ENCODE peak calls at places on chromosome 2, in six cellular contexts. One of them, this sample, is unnamed. For H3K27me3 and H3K9me3, the result is how much of the 10 kb centered on the place peaks cover.

GRCh38 chr2:112481528-112482228 is at the start of gene TTL:
- DNase-seq in left lung: peak
- DNase-seq in sigmoid colon: peak
- DNase-seq in adipocyte: peak
- DNase-seq in fibroblast of lung: peak
- DNase-seq in Peyer's patch: peak
- DNase-seq in this sample: peak

GRCh38 chr2:144084114-144084661 is 435.7 kb downstream of the ZEB2 start:
- DNase-seq in left lung: no peak
- DNase-seq in sigmoid colon: no peak
- DNase-seq in adipocyte: peak
- DNase-seq in Peyer's patch: no peak
- DNase-seq in fibroblast of lung: peak
- DNase-seq in this sample: no peak

GRCh38 chr2:122451040-122451439 is 695.6 kb downstream of the TSN start:
- DNase-seq in fibroblast of lung: peak
- DNase-seq in sigmoid colon: no peak
- DNase-seq in left lung: no peak
- DNase-seq in Peyer's patch: no peak
- DNase-seq in adipocyte: peak
- DNase-seq in this sample: no peak

GRCh38 chr2:44549856-44550255 is 188.1 kb downstream of the CAMKMT start:
- DNase-seq in left lung: no peak
- DNase-seq in sigmoid colon: no peak
- DNase-seq in adipocyte: no peak
- DNase-seq in Peyer's patch: no peak
- DNase-seq in fibroblast of lung: peak
- DNase-seq in this sample: no peak

GRCh38 chr2:109284816-109285215 is 155.8 kb downstream of the SH3RF3 start:
- DNase-seq in fibroblast of lung: peak
- DNase-seq in sigmoid colon: peak
- DNase-seq in Peyer's patch: no peak
- DNase-seq in adipocyte: peak
- DNase-seq in left lung: no peak
- DNase-seq in this sample: no peak

GRCh38 chr2:86232373-86232784 is 33.1 kb downstream of the MRPL35 start:
- DNase-seq in Peyer's patch: no peak
- DNase-seq in left lung: no peak
- DNase-seq in adipocyte: no peak
- DNase-seq in sigmoid colon: peak
- DNase-seq in fibroblast of lung: no peak
- DNase-seq in this sample: no peak

GRCh38 chr2:226754821-226755536 is 44.6 kb downstream of the IRS1 start:
- DNase-seq in sigmoid colon: no peak
- DNase-seq in fibroblast of lung: no peak
- DNase-seq in Peyer's patch: no peak
- DNase-seq in left lung: no peak
- DNase-seq in adipocyte: peak
- DNase-seq in this sample: no peak

GRCh38 chr2:60515751-60516226 is 37.7 kb downstream of the BCL11A start:
- DNase-seq in fibroblast of lung: peak
- DNase-seq in adipocyte: peak
- DNase-seq in sigmoid colon: peak
- DNase-seq in Peyer's patch: peak
- DNase-seq in left lung: no peak
- DNase-seq in this sample: no peak

GRCh38 chr2:214379227-214379626 is 31.6 kb upstream of the VWC2L start:
- DNase-seq in adipocyte: peak
- DNase-seq in fibroblast of lung: peak
- DNase-seq in left lung: no peak
- DNase-seq in Peyer's patch: no peak
- DNase-seq in sigmoid colon: no peak
- DNase-seq in this sample: no peak

DNA sequence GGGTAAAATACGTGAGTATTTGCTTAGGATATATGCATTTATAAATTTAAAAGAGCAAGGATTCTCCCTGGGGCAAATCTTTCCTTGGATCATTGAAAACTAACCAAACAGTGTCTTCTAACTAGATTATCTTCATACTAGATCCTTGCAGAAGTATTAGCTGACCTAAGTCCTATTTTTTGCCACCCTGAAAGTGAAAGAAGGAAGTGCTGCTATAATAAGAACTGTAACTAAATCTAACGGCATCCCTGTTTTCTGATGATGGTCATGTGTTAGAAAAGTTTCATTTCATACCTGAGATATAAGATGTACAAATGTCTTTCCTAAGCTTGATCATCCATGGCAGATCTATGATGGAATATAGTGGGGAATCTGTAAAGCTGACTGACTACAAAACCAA is 102.7 kb downstream of the MAP2 start:
- DNase-seq in adipocyte: peak
- DNase-seq in fibroblast of lung: no peak
- DNase-seq in left lung: no peak
- DNase-seq in sigmoid colon: no peak
- DNase-seq in Peyer's patch: no peak
- DNase-seq in this sample: no peak
- H3K4me3 ChIP-seq in adipocyte: peak
- H3K4me3 ChIP-seq in fibroblast of lung: peak
- H3K4me3 ChIP-seq in left lung: peak
- H3K4me3 ChIP-seq in sigmoid colon: no peak
- H3K4me3 ChIP-seq in Peyer's patch: no peak
- H3K4me3 ChIP-seq in this sample: peak

GRCh38 chr2:66432801-66433694 is 1.9 kb upstream of the MEIS1 start:
- DNase-seq in sigmoid colon: peak
- DNase-seq in fibroblast of lung: peak
- DNase-seq in left lung: peak
- DNase-seq in adipocyte: peak
- DNase-seq in Peyer's patch: no peak
- DNase-seq in this sample: peak
- H3K27me3 ChIP-seq in sigmoid colon: under half
- H3K27me3 ChIP-seq in fibroblast of lung: under half
- H3K27me3 ChIP-seq in left lung: half or more
- H3K27me3 ChIP-seq in adipocyte: under half
- H3K27me3 ChIP-seq in Peyer's patch: under half
- H3K27me3 ChIP-seq in this sample: under half

DNA sequence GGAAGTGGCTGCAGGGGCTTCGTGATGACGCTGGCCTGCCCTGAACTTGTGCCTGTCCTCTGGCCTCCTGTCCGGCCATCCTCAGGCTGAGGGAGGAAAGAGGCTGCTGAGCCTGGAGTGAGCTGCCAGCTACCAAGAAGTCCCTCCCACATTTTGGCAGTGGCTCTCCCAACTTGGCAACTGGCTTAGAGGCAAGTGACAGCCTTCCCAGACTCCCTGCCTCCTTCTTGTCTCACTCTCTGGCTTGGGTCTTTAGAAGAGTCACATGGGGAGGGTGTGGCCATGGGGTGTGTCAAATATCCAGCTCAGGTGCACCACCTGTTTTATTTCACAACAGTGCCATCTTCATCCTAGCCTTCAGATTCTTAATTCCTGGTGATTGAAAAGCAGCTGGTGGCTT is 222.8 kb downstream of the PRKCE start:
- DNase-seq in fibroblast of lung: no peak
- DNase-seq in Peyer's patch: no peak
- DNase-seq in left lung: no peak
- DNase-seq in sigmoid colon: peak
- DNase-seq in adipocyte: no peak
- DNase-seq in this sample: peak
- H3K9me3 ChIP-seq in fibroblast of lung: under half
- H3K9me3 ChIP-seq in Peyer's patch: under half
- H3K9me3 ChIP-seq in left lung: under half
- H3K9me3 ChIP-seq in sigmoid colon: under half
- H3K9me3 ChIP-seq in adipocyte: under half
- H3K9me3 ChIP-seq in this sample: under half

GRCh38 chr2:128646091-128646490 is 327.4 kb upstream of the HS6ST1 start:
- DNase-seq in fibroblast of lung: no peak
- DNase-seq in left lung: no peak
- DNase-seq in sigmoid colon: no peak
- DNase-seq in adipocyte: no peak
- DNase-seq in Peyer's patch: no peak
- DNase-seq in this sample: no peak

GRCh38 chr2:128645631-128646030 is 327.0 kb upstream of the HS6ST1 start:
- DNase-seq in Peyer's patch: no peak
- DNase-seq in left lung: no peak
- DNase-seq in fibroblast of lung: no peak
- DNase-seq in sigmoid colon: no peak
- DNase-seq in adipocyte: no peak
- DNase-seq in this sample: peak

GRCh38 chr2:128644156-128644555 is 325.5 kb upstream of the HS6ST1 start:
- DNase-seq in Peyer's patch: no peak
- DNase-seq in fibroblast of lung: no peak
- DNase-seq in left lung: no peak
- DNase-seq in adipocyte: no peak
- DNase-seq in sigmoid colon: peak
- DNase-seq in this sample: peak

GRCh38 chr2:128643221-128644065 is 324.8 kb upstream of the HS6ST1 start:
- DNase-seq in Peyer's patch: no peak
- DNase-seq in adipocyte: no peak
- DNase-seq in left lung: no peak
- DNase-seq in sigmoid colon: peak
- DNase-seq in fibroblast of lung: no peak
- DNase-seq in this sample: peak

GRCh38 chr2:128644745-128645256 is 326.1 kb upstream of the HS6ST1 start:
- DNase-seq in left lung: no peak
- DNase-seq in sigmoid colon: peak
- DNase-seq in Peyer's patch: no peak
- DNase-seq in adipocyte: no peak
- DNase-seq in fibroblast of lung: no peak
- DNase-seq in this sample: no peak
- H3K4me3 ChIP-seq in left lung: no peak
- H3K4me3 ChIP-seq in sigmoid colon: no peak
- H3K4me3 ChIP-seq in Peyer's patch: no peak
- H3K4me3 ChIP-seq in adipocyte: no peak
- H3K4me3 ChIP-seq in fibroblast of lung: no peak
- H3K4me3 ChIP-seq in this sample: no peak

GRCh38 chr2:219508933-219509779 is 5.1 kb upstream of the ASIC4 start:
- DNase-seq in left lung: peak
- DNase-seq in Peyer's patch: no peak
- DNase-seq in adipocyte: no peak
- DNase-seq in fibroblast of lung: no peak
- DNase-seq in sigmoid colon: no peak
- DNase-seq in this sample: no peak
- H3K27me3 ChIP-seq in left lung: half or more
- H3K27me3 ChIP-seq in Peyer's patch: under half
- H3K27me3 ChIP-seq in adipocyte: under half
- H3K27me3 ChIP-seq in fibroblast of lung: under half
- H3K27me3 ChIP-seq in sigmoid colon: under half
- H3K27me3 ChIP-seq in this sample: under half

DNA sequence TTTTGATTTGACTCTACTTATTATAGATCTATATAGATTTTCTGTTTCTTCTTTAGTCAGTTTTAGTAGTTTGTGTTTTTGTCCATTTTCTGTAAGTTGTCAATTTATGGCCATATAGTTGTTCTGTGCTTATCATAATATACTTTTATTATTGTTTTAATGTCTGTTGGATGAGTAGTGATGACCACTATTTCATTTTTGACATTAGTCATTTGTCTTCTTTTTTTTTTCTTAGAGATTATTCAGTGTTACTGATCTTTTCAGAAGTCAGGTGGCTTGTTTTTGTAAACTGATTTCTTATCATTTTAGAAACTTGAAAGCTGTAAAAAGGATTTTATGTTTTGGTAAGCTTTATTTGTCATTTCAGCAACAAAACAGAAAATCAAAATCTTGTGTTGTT is 57.3 kb downstream of the EPC2 start:
- DNase-seq in adipocyte: no peak
- DNase-seq in sigmoid colon: no peak
- DNase-seq in fibroblast of lung: no peak
- DNase-seq in left lung: no peak
- DNase-seq in Peyer's patch: no peak
- DNase-seq in this sample: no peak
- H3K9me3 ChIP-seq in adipocyte: under half
- H3K9me3 ChIP-seq in sigmoid colon: under half
- H3K9me3 ChIP-seq in fibroblast of lung: under half
- H3K9me3 ChIP-seq in left lung: under half
- H3K9me3 ChIP-seq in Peyer's patch: under half
- H3K9me3 ChIP-seq in this sample: under half